ENCODE peak calls at places on chromosomes 12 and 14, in four cellular contexts. G is K562, K is A673, T is mammary epithelial cell. L is an unnamed sample. For H3K4me1, the result is how much of the 10 kb centered on the place peaks cover.

GRCh38 chr14:103121161-103121845 is 2.0 kb upstream of the TNFAIP2 start:
- DNase-seq in G (no peak), K (no peak), T (no peak), L (no peak)

GRCh38 chr12:10641735-10642500 is 28.5 kb upstream of the MAGOHB start:
- DNase-seq in G (no peak), K (no peak), T (peak), L (no peak)

GRCh38 chr14:73746540-73747385 is 32.6 kb upstream of the PNMA1 start:
- DNase-seq in G (no peak), K (no peak), T (no peak), L (peak)

GRCh38 chr12:89427508-89428156 is 75.3 kb upstream of the DUSP6 start:
- DNase-seq in G (no peak), K (no peak), T (no peak), L (no peak)

GRCh38 chr12:17918013-17918412 is 172.0 kb downstream of the RERGL start:
- DNase-seq in G (no peak), K (no peak), T (no peak), L (no peak)

GRCh38 chr12:54658306-54659264 is 10.4 kb upstream of the DCD start:
- DNase-seq in G (peak), K (peak), T (peak), L (peak)

GRCh38 chr12:39368891-39369290 is 74.0 kb downstream of the KIF21A start:
- DNase-seq in G (no peak), K (no peak), T (no peak), L (no peak)

GRCh38 chr14:78701246-78701645 is 531.1 kb downstream of the NRXN3 start:
- DNase-seq in G (no peak), K (no peak), T (no peak), L (no peak)

GRCh38 chr14:69571879-69572633 is 2.6 kb downstream of the CCDC177 start:
- DNase-seq in G (peak), K (peak), T (peak), L (peak)

GRCh38 chr12:1353451-1353850 is 240.9 kb downstream of the FBXL14 start:
- DNase-seq in G (no peak), K (no peak), T (no peak), L (no peak)

GRCh38 chr12:19316420-19316819 is 122.9 kb upstream of the AEBP2 start:
- DNase-seq in G (no peak), K (no peak), T (peak), L (no peak)

GRCh38 chr12:389138-390096 is at the start of gene KDM5A:
- DNase-seq in G (peak), K (peak), T (peak), L (peak)

GRCh38 chr12:104858611-104859010 is 99.5 kb downstream of the SLC41A2 start:
- DNase-seq in G (no peak), K (no peak), T (no peak), L (no peak)

DNA sequence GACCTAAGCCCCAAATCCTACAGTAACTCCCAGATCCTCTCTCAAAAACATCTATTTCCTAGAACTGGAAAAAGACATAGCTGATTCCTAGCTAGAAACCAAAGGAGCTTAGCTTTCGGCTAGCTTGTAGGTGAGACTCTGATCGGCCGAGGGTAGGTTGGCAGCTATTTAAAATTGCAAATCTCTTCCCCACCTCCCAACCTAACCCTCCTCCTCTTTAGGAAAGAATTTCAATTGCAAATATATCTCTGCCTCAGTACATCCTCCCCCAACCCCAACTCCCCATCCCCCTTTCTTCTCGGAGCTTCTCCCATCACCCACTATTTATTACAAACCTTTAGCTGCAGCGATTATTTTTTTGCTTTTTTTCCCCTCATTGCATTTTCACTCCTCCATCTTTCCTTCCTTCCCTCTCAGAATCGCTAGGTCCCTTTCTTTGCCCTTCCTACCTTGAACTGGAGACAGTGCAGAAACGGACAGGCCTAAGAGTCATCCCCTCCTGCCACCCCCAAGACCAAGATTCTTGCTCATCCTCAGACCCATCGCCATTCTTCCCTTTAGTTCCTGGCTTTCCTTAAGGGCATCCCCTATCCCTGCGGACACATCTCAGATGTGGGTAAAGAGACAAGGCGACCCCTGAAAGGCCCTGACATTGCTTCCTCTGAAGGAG is 13.4 kb downstream of the ZFHX2 start:
- DNase-seq in G (no peak), K (no peak), T (no peak), L (no peak)
- H3K4me3 ChIP-seq in G (no peak), K (no peak), T (no peak), L (no peak)

DNA sequence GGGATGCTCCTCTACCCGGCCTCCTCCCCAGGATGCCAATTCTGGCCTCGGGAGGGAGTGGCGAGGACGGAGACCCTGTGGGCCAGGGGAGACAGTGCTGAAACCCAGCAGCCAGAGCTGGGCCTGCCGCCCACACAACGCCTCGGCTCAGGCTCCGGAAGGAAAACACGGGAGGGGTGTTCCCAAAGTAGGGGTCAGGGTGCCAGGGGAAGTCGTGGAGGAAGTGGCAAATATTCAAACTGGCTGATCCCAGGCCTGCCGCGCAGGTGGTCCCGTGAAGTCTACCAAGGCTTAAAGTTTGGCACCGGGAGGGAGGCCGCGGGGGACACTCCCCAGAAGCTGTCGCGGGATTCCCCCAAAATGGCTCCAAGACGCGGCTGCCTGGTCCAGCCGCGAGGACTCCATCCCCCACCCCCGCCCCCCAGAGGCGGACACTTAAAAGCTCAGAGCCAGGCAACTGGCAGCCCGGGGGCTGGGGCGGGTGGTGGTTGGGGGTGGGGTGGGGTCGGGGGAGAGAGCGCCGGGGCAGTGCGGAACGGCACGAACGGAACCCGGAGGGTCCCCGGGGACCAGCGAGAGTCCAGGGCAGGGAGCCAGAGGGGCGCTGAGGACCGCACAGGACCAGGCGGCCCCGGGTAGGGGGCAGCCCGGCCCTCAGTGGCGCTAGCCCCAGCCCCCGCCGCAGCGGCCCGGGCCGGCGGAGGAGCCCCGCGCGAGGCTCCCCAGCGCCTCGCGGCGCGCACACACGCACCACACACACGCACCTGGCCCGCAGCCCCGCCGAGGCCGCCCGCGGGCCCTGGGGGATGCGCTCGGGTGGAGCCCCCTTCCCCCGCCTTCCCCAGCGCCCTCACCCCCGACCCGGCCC is 20.0 kb downstream of the BEGAIN start:
- DNase-seq in G (no peak), K (no peak), T (no peak), L (no peak)
- TF ChIP-seq EZH2 in G (no peak), K (no peak), T (no peak), L (no peak)

GRCh38 chr14:46405095-46405494 is 246.5 kb downstream of the RPL10L start:
- DNase-seq in G (no peak), K (no peak), T (no peak), L (peak)
- H3K4me1 ChIP-seq in G (under half), K (under half), T (under half), L (under half)

DNA sequence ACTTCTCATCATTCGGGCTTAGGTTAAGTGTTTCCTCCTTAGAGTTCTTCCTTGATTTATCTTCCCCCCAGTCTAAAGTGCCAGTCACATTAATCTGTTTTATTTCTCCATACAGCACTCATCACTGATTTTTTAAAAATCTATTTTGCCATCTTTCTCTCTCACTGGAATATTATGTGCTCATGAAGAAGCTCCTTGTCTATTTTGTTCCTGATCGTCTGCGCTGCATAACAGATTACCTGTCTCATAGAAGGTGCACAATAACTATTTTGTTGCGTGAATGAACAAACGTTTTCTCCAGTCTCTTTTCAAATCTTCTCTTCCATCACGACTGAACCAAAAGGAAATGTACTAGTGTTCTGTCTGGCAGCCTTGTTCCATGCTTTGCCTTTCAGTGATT is 2.7 kb downstream of the ERP29 start:
- DNase-seq in G (no peak), K (no peak), T (no peak), L (no peak)
- H3K4me3 ChIP-seq in G (no peak), K (no peak), T (no peak), L (no peak)

DNA sequence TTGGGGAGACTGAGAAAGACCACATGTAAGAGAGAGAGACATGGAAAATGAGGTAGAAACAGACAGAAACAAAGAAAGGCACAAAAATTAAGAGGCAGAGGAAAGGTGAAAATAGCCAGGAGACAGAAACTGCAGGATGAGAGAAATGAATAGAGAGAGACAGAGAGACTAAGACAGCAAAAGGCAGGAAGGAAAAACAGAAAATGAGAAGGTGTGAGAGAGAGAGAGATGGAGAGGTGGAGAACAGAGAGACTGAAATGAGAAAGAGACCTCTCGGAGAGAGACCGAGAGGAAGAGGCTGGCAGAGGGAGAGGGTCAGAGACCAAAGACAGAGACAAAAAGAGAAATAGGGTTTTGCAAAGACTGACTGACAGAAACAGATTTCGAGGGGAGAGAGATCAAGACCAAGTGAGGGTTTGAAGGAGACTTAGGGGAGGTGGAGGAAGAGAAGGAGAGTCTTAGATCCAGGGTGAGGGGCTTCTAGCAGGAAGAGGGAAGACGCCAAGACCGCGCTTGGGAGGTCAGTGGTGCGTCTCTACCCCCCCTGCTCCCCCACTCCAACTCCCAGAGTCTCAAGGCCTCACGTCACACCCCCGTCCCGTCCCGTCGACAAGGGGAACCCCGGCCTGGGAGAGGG is 1.1 kb upstream of the AQP5 start:
- DNase-seq in G (no peak), K (no peak), T (no peak), L (no peak)
- TF ChIP-seq EZH2 in G (no peak), K (no peak), T (no peak), L (no peak)

GRCh38 chr14:68461086-68461485 is 331.8 kb downstream of the ZFP36L1 start:
- DNase-seq in G (no peak), K (no peak), T (no peak), L (no peak)

GRCh38 chr14:68463705-68464104 is 329.2 kb downstream of the ZFP36L1 start:
- DNase-seq in G (no peak), K (no peak), T (no peak), L (no peak)

GRCh38 chr14:68462683-68463082 is 330.2 kb downstream of the ZFP36L1 start:
- DNase-seq in G (no peak), K (no peak), T (no peak), L (no peak)

GRCh38 chr14:68464716-68465115 is 328.2 kb downstream of the ZFP36L1 start:
- DNase-seq in G (no peak), K (no peak), T (peak), L (no peak)

DNA sequence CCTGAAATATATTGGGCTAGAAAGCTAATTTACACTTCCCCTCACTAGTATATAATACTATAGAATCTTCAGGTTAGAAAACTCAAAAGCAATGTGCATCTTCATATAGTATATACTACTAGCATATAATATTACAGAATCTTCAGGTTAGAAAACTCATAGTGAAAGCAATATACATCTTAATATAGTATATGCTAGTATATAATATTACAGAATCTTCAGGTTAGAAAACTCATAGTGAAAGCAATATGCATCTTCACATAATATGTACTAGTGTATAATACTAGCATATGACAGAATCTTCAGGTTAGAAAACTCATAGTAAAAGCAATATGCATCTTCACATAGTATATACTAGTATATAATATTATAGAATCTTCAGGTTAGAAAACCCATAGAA is 329.6 kb downstream of the ZFP36L1 start:
- DNase-seq in G (no peak), K (no peak), T (no peak), L (no peak)
- H3K4me1 ChIP-seq in G (under half), K (under half), T (half or more), L (under half)

GRCh38 chr12:51482808-51483532 is 58.3 kb downstream of the SLC4A8 start:
- DNase-seq in G (no peak), K (peak), T (no peak), L (no peak)
- H3K4me3 ChIP-seq in G (no peak), K (no peak), T (no peak), L (no peak)

GRCh38 chr14:60510976-60511599 is 2.1 kb downstream of the SIX6 start:
- DNase-seq in G (no peak), K (no peak), T (no peak), L (no peak)
- TF ChIP-seq EZH2 in G (no peak), K (no peak), T (peak), L (peak)

DNA sequence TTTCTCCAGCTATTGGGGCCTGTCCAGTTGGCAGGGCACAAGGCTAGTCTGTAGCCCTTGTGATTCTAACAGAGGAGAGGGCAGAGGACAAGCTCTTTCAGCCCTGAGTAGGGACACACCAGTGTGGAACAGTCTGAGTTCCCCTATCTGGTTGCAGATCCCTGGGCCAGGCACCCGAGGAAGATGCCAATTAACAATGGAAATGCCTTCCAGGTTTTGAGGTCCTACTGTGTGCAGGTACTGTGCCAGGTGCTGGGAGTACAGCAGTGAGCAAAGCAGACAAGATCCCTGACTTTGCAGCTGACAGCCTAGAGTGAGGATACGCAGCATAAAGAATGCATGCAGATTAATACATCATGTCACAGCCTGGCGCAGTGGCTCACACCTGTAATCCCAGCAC is 17.1 kb downstream of the DTX1 start:
- DNase-seq in G (no peak), K (no peak), T (no peak), L (no peak)
- H3K4me1 ChIP-seq in G (under half), K (under half), T (under half), L (under half)